ENCODE peak calls at places on chromosomes 7 and 10, in nine cellular contexts. B is aorta, T is lung, V is esophagus squamous epithelium, N is breast epithelium, L is dorsolateral prefrontal cortex, D is endothelial cell of umbilical vein, P is heart right ventricle, U is stomach. G is an unnamed sample.

GRCh38 chr10:76306859-76307258 is 875.4 kb downstream of the LRMDA start:
- DNase-seq in B (no peak), T (no peak), V (no peak), N (no peak), L (no peak), D (no peak), P (no peak), U (no peak), G (no peak)

GRCh38 chr7:137774793-137775201 is 72.0 kb downstream of the DGKI start:
- DNase-seq in B (no peak), T (no peak), V (no peak), N (no peak), L (no peak), D (peak; percentile 19), P (no peak), U (no peak), G (no peak)

GRCh38 chr10:29977161-29977560 is 82.2 kb downstream of the JCAD start:
- DNase-seq in B (no peak), T (no peak), V (no peak), N (no peak), L (no peak), D (no peak), P (no peak), U (no peak), G (no peak)

GRCh38 chr7:64619705-64620104 is 46.2 kb upstream of the ZNF107 start:
- DNase-seq in B (no peak), T (no peak), V (no peak), N (no peak), L (no peak), D (no peak), P (no peak), U (no peak), G (no peak)

GRCh38 chr10:110013615-110014293 is 6.0 kb downstream of the ADD3 start:
- DNase-seq in B (no peak), T (no peak), V (no peak), N (no peak), L (no peak), D (no peak), P (no peak), U (no peak), G (no peak)

GRCh38 chr7:24819916-24820689 is 62.8 kb upstream of the GSDME start:
- DNase-seq in B (peak; percentile 84), T (peak; percentile 86), V (peak; percentile 9), N (peak; percentile 69), L (peak; percentile 67), D (peak; percentile 85), P (peak; percentile 66), U (peak; percentile 84), G (peak; percentile 89)

GRCh38 chr7:73770002-73770859 is at the start of gene CLDN3:
- DNase-seq in B (no peak), T (peak; percentile 87), V (no peak), N (peak; percentile 94), L (no peak), D (no peak), P (no peak), U (peak; percentile 59), G (no peak)

GRCh38 chr10:5584895-5585516 is 60.2 kb downstream of the CALML3 start:
- DNase-seq in B (no peak), T (peak; percentile 36), V (no peak), N (no peak), L (peak; percentile 34), D (no peak), P (no peak), U (no peak), G (peak; percentile 52)

GRCh38 chr10:74981831-74982633 is 129.4 kb upstream of the SAMD8 start:
- DNase-seq in B (no peak), T (no peak), V (no peak), N (no peak), L (no peak), D (no peak), P (no peak), U (no peak), G (no peak)

GRCh38 chr7:69820479-69821192 is 222.4 kb downstream of the AUTS2 start:
- DNase-seq in B (no peak), T (no peak), V (no peak), N (no peak), L (no peak), D (no peak), P (no peak), U (no peak), G (no peak)

GRCh38 chr7:156470399-156471320 is 169.9 kb upstream of the RNF32 start:
- DNase-seq in B (no peak), T (no peak), V (no peak), N (no peak), L (no peak), D (no peak), P (no peak), U (no peak), G (no peak)

GRCh38 chr10:7561216-7561893 is 105.4 kb downstream of the ITIH5 start:
- DNase-seq in B (peak; percentile 76), T (no peak), V (no peak), N (no peak), L (no peak), D (no peak), P (peak; percentile 80), U (peak; percentile 50), G (peak; percentile 89)

GRCh38 chr7:4479367-4480039 is 202.6 kb upstream of the FOXK1 start:
- DNase-seq in B (no peak), T (no peak), V (no peak), N (no peak), L (no peak), D (peak; percentile 41), P (no peak), U (no peak), G (no peak)

GRCh38 chr7:118870187-118870586 is 645.7 kb downstream of the ANKRD7 start:
- DNase-seq in B (no peak), T (no peak), V (no peak), N (no peak), L (no peak), D (no peak), P (no peak), U (no peak), G (no peak)

GRCh38 chr7:3370068-3370704 is 69.1 kb downstream of the SDK1 start:
- DNase-seq in B (no peak), T (no peak), V (no peak), N (no peak), L (no peak), D (no peak), P (no peak), U (no peak), G (no peak)

GRCh38 chr10:118668228-118668952 is 72.9 kb upstream of the PRLHR start:
- DNase-seq in B (no peak), T (no peak), V (no peak), N (no peak), L (no peak), D (no peak), P (no peak), U (no peak), G (peak; percentile 74)

GRCh38 chr10:100827819-100828743 is 82.7 kb downstream of the PAX2 start:
- DNase-seq in B (peak; percentile 55), T (peak; percentile 28), V (no peak), N (peak; percentile 57), L (no peak), D (no peak), P (peak; percentile 35), U (peak; percentile 55), G (peak; percentile 62)

GRCh38 chr10:100828744-100829102 is 83.3 kb downstream of the PAX2 start:
- DNase-seq in B (no peak), T (no peak), V (no peak), N (no peak), L (no peak), D (no peak), P (no peak), U (no peak), G (peak; percentile 40)

GRCh38 chr10:100825946-100826660 is 80.7 kb downstream of the PAX2 start:
- DNase-seq in B (no peak), T (no peak), V (no peak), N (peak; percentile 49), L (no peak), D (no peak), P (no peak), U (no peak), G (peak; percentile 35)

GRCh38 chr10:100826661-100826982 is 81.2 kb downstream of the PAX2 start:
- DNase-seq in B (no peak), T (no peak), V (no peak), N (no peak), L (no peak), D (no peak), P (no peak), U (no peak), G (no peak)

GRCh38 chr10:100826983-100827818 is 81.8 kb downstream of the PAX2 start:
- DNase-seq in B (no peak), T (peak; percentile 28), V (no peak), N (peak; percentile 52), L (no peak), D (no peak), P (no peak), U (peak; percentile 35), G (peak; percentile 63)
- H3K4me3 ChIP-seq in B (peak overlapping the region; percentile 18), T (peak overlapping the region; percentile 5), V (peak overlapping the region; percentile 44), N (peak overlapping the region; percentile 29), L (peak overlapping the region; percentile 31), D (no peak overlapping the region), P (peak overlapping the region; percentile 46), U (peak overlapping the region; percentile 42), G (peak overlapping the region; percentile 38)

DNA sequence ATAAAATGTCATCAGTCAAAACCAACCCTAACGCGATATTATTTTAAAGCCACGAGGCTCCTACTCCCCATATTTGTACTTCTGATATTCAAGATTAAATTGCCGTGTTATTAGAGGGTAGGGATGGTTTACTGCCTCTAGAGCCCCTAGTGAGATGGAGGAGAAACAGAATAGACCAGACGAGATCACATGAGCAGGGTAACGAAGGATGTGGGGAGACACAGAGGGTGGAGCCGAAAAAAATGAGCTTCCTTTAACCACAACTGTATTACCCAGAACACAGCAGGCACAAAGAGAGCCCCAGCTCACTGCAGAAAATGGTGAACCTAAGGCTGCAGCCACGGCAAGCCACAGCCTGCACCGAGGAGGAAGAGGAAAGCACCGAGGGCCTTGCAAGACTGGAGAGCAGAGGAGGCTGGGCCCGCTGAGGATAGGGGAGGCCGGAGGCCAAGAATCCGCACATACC is 14.3 kb downstream of the ZC3HAV1 start:
- DNase-seq in B (peak; percentile 59), T (no peak), V (peak; percentile 9), N (no peak), L (no peak), D (no peak), P (no peak), U (no peak), G (no peak)
- H3K27ac ChIP-seq in B (no peak overlapping the region), T (no peak overlapping the region), V (no peak overlapping the region), N (peak overlapping the region; percentile 72), L (no peak overlapping the region), D (no peak overlapping the region), P (no peak overlapping the region), U (peak overlapping the region; percentile 64), G (peak overlapping the region; percentile 11)

GRCh38 chr10:50636576-50636975 is 12.8 kb upstream of the SGMS1 start:
- DNase-seq in B (no peak), T (no peak), V (no peak), N (no peak), L (no peak), D (no peak), P (no peak), U (no peak), G (no peak)
- H3K4me3 ChIP-seq in B (no peak overlapping the region), T (no peak overlapping the region), V (no peak overlapping the region), N (no peak overlapping the region), L (no peak overlapping the region), D (no peak overlapping the region), P (no peak overlapping the region), U (no peak overlapping the region), G (no peak overlapping the region)

DNA sequence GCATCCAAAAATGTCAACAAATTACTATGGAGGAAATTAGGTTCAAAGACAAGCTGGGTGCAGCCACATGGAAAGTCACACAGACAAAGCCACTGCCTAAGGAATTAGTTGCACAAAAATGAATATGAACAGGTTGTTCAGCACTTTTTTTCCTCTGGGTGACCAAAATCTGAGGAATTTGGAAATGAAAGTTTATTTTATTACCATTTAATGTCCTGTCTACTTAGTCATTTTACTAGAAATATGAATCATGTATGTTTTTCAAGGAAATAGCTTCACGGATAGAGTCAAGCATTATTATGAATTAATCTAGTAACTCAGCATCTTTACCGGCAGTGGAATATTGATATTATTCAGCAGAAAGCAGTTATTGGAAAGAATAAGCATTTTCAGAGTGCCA is 106.3 kb downstream of the ANK3 start:
- DNase-seq in B (no peak), T (no peak), V (no peak), N (no peak), L (no peak), D (peak; percentile 72), P (no peak), U (no peak), G (no peak)
- H3K27ac ChIP-seq in B (no peak overlapping the region), T (peak overlapping the region; percentile 93), V (no peak overlapping the region), N (no peak overlapping the region), L (no peak overlapping the region), D (peak overlapping the region; percentile 92), P (peak overlapping the region; percentile 54), U (peak overlapping the region; percentile 66), G (no peak overlapping the region)